ENCODE peak calls at places on chromosomes 2 and 18, in seven cellular contexts. V is H54; N is EL; K is testis; J is NCI-H446 treated with DMSO at 0.1 percent for 48 hours; H is naive thymus-derived CD8-positive, alpha-beta T cell; R is breast epithelium. O is an unnamed sample.

GRCh38 chr2:103552775-103553174 is 790.9 kb downstream of the TMEM182 start:
- DNase-seq in N (no peak), J (no peak), R (no peak), H (no peak), V (no peak), K (no peak), O (no peak)

GRCh38 chr2:67255933-67256615 is 141.1 kb upstream of the ETAA1 start:
- DNase-seq in N (peak; percentile 36), R (no peak), J (no peak), V (no peak), H (no peak), K (no peak), O (no peak)

GRCh38 chr2:68847751-68848150 is 23.4 kb downstream of the BMP10 start:
- DNase-seq in R (no peak), K (no peak), H (no peak), J (no peak), N (no peak), V (no peak), O (no peak)

GRCh38 chr18:79465392-79465991 is 69.8 kb downstream of the NFATC1 start:
- DNase-seq in V (no peak), K (no peak), J (no peak), R (no peak), H (no peak), N (no peak), O (no peak)

GRCh38 chr2:177611310-177611886 is 218.8 kb downstream of the AGPS start:
- DNase-seq in N (no peak), V (no peak), K (no peak), J (no peak), R (no peak), H (no peak), O (no peak)

GRCh38 chr2:222483513-222484039 is 59.2 kb downstream of the SGPP2 start:
- DNase-seq in R (no peak), H (no peak), J (no peak), K (no peak), N (no peak), V (no peak), O (peak; percentile 24)

GRCh38 chr2:238631491-238632180 is 204.9 kb downstream of the ASB1 start:
- DNase-seq in R (no peak), H (no peak), J (no peak), V (no peak), K (no peak), N (no peak), O (no peak)

GRCh38 chr2:169329669-169330554 is 32.4 kb downstream of the LRP2 start:
- DNase-seq in J (no peak), N (no peak), H (no peak), R (peak; percentile 73), K (no peak), V (no peak), O (no peak)

GRCh38 chr2:163553601-163554000 is 182.2 kb downstream of the FIGN start:
- DNase-seq in N (peak; percentile 16), V (no peak), K (no peak), H (no peak), R (no peak), J (no peak), O (no peak)

GRCh38 chr18:78659748-78660147 is 319.9 kb upstream of the SALL3 start:
- DNase-seq in V (no peak), H (no peak), R (no peak), N (no peak), J (no peak), K (no peak), O (no peak)

GRCh38 chr2:28736034-28736433 is 15.6 kb upstream of the PPP1CB start:
- DNase-seq in V (no peak), N (no peak), H (no peak), K (peak; percentile 93), R (peak; percentile 81), J (peak; percentile 71), O (peak; percentile 90)

GRCh38 chr2:85811173-85811849 is 57.5 kb downstream of the ATOH8 start:
- DNase-seq in N (peak; percentile 55), K (peak; percentile 65), R (no peak), H (no peak), J (no peak), V (no peak), O (no peak)

GRCh38 chr18:40159141-40160017 is 1795.7 kb upstream of the PIK3C3 start:
- DNase-seq in K (no peak), N (no peak), R (no peak), J (peak; percentile 36), V (no peak), H (no peak), O (no peak)

GRCh38 chr18:59650266-59650820 is 46.9 kb downstream of the CCBE1 start:
- DNase-seq in H (no peak), J (no peak), N (peak; percentile 48), R (no peak), V (no peak), K (no peak), O (no peak)

GRCh38 chr2:12819098-12819465 is 102.3 kb downstream of the TRIB2 start:
- DNase-seq in N (peak; percentile 97), K (peak; percentile 92), V (peak; percentile 39), R (no peak), J (no peak), H (no peak), O (peak; percentile 93)

GRCh38 chr2:71674158-71674807 is 220.9 kb downstream of the DYSF start:
- DNase-seq in K (peak; percentile 5), H (no peak), N (no peak), J (no peak), V (no peak), R (no peak), O (no peak)

GRCh38 chr2:67159929-67160328 is 237.2 kb upstream of the ETAA1 start:
- DNase-seq in R (no peak), H (no peak), N (peak; percentile 33), J (no peak), V (no peak), K (no peak), O (no peak)

GRCh38 chr18:74062037-74062436 is 85.6 kb downstream of the FBXO15 start:
- DNase-seq in J (no peak), N (no peak), V (no peak), K (no peak), R (no peak), H (no peak), O (no peak)

GRCh38 chr2:48961009-48961408 is 193.3 kb downstream of the FSHR start:
- DNase-seq in K (no peak), J (no peak), V (no peak), N (no peak), R (no peak), H (no peak), O (no peak)